ENCODE peak calls at places on chromosomes 16 and 17, in eight cellular contexts. J, N, B, I, Q, C, A and L are unnamed samples.

GRCh38 chr17:48612456-48612853 is 1.6 kb upstream of the HOXB7 start:
- DNase-seq in J (no peak), N (no peak), B (no peak), I (no peak), Q (no peak), C (no peak), A (no peak), L (no peak)

GRCh38 chr17:60147553-60148241 is 2.1 kb upstream of the CA4 start:
- DNase-seq in J (no peak), N (no peak), B (no peak), I (no peak), Q (no peak), C (no peak), A (no peak), L (peak; percentile 53)

GRCh38 chr16:10946308-10946707 is 1.9 kb downstream of the CLEC16A start:
- DNase-seq in J (no peak), N (no peak), B (no peak), I (no peak), Q (no peak), C (peak; percentile 42), A (no peak), L (no peak)

GRCh38 chr17:76981545-76982295 is 113.5 kb downstream of the MGAT5B start:
- DNase-seq in J (no peak), N (no peak), B (no peak), I (no peak), Q (no peak), C (peak; percentile 88), A (no peak), L (peak; percentile 15)

GRCh38 chr16:19523184-19523558 is 571 bp upstream of the CCP110 start:
- DNase-seq in J (no peak), N (no peak), B (no peak), I (no peak), Q (no peak), C (no peak), A (no peak), L (peak; percentile 56)

GRCh38 chr17:34167359-34167758 is 87.7 kb upstream of the CCL2 start:
- DNase-seq in J (peak; percentile 68), N (no peak), B (no peak), I (no peak), Q (no peak), C (no peak), A (no peak), L (no peak)

GRCh38 chr17:50037321-50038107 is 18.4 kb upstream of the ITGA3 start:
- DNase-seq in J (peak; percentile 71), N (peak; percentile 25), B (peak; percentile 93), I (no peak), Q (no peak), C (no peak), A (peak; percentile 88), L (peak; percentile 85)

GRCh38 chr16:84059946-84060901 is 17.6 kb upstream of the SLC38A8 start:
- DNase-seq in J (no peak), N (no peak), B (no peak), I (no peak), Q (no peak), C (no peak), A (no peak), L (no peak)

GRCh38 chr16:49763826-49764225 is 92.1 kb downstream of the ZNF423 start:
- DNase-seq in J (no peak), N (no peak), B (no peak), I (no peak), Q (no peak), C (no peak), A (no peak), L (no peak)

GRCh38 chr16:53945996-53946395 is 242.0 kb downstream of the FTO start:
- DNase-seq in J (peak; percentile 23), N (no peak), B (no peak), I (peak; percentile 6), Q (no peak), C (peak; percentile 65), A (no peak), L (no peak)

GRCh38 chr16:24124291-24124690 is 131.8 kb upstream of the CACNG3 start:
- DNase-seq in J (no peak), N (no peak), B (no peak), I (no peak), Q (no peak), C (peak; percentile 78), A (no peak), L (no peak)

GRCh38 chr17:81481011-81481799 is 31.4 kb downstream of the ACTG1 start:
- DNase-seq in J (peak; percentile 62), N (peak; percentile 84), B (peak; percentile 84), I (peak; percentile 87), Q (peak; percentile 49), C (peak; percentile 87), A (peak; percentile 89), L (peak; percentile 73)

GRCh38 chr17:35023538-35023937 is 40.0 kb downstream of the RFFL start:
- DNase-seq in J (no peak), N (no peak), B (no peak), I (no peak), Q (no peak), C (no peak), A (no peak), L (no peak)

DNA sequence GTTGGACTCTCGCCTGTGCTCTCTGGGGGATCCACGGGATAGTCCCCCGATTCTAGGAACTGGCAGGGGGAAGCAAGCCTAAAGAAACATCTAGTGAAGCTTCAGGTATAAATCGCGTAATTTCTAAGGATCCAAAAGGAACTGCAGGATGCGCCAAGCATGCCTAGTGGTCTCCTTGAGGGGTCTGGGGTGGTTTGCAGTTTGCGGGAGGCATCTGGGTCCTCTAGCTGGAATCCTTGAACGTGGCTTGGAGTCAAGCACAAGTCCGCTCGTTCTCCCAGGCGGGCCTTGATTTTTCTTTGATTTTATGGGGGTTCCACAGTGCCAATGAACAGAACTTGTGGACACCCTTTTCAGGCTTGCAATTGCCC is 1000.5 kb downstream of the KCNJ18 start:
- DNase-seq in J (no peak), N (no peak), B (no peak), I (no peak), Q (no peak), C (no peak), A (peak; percentile 44), L (no peak)
- H3K9me3 ChIP-seq in J (no peaks in the 10 kb centered on the region), N (peaks cover 13% of the 10 kb centered on the region), B (no peaks in the 10 kb centered on the region), I (peaks cover 13% of the 10 kb centered on the region), Q (peaks cover 8% of the 10 kb centered on the region), C (peaks cover 37% of the 10 kb centered on the region), A (no peaks in the 10 kb centered on the region), L (no peaks in the 10 kb centered on the region)

GRCh38 chr17:441155-441950 is 88.7 kb upstream of the RPH3AL start:
- DNase-seq in J (no peak), N (no peak), B (no peak), I (no peak), Q (no peak), C (no peak), A (no peak), L (no peak)
- H3K4me3 ChIP-seq in J (no peak overlapping the region), N (no peak overlapping the region), B (no peak overlapping the region), I (no peak overlapping the region), Q (no peak overlapping the region), C (no peak overlapping the region), A (no peak overlapping the region), L (no peak overlapping the region)

GRCh38 chr17:83203472-83204221 is 124.2 kb downstream of the METRNL start:
- DNase-seq in J (peak; percentile 5), N (peak; percentile 11), B (peak; percentile 79), I (no peak), Q (no peak), C (no peak), A (peak; percentile 73), L (peak; percentile 48)

GRCh38 chr17:83202002-83203000 is 122.9 kb downstream of the METRNL start:
- DNase-seq in J (peak; percentile 5), N (peak; percentile 8), B (peak; percentile 66), I (no peak), Q (no peak), C (no peak), A (peak; percentile 76), L (peak; percentile 39)

GRCh38 chr17:83203073-83203471 is 123.7 kb downstream of the METRNL start:
- DNase-seq in J (peak; percentile 25), N (peak; percentile 50), B (peak; percentile 92), I (no peak), Q (no peak), C (no peak), A (peak; percentile 87), L (peak; percentile 82)

GRCh38 chr17:83201206-83202001 is 122.0 kb downstream of the METRNL start:
- DNase-seq in J (peak; percentile 2), N (no peak), B (peak; percentile 66), I (no peak), Q (no peak), C (no peak), A (peak; percentile 27), L (peak; percentile 24)

GRCh38 chr17:83204230-83204725 is 124.9 kb downstream of the METRNL start:
- DNase-seq in J (peak; percentile 3), N (no peak), B (no peak), I (no peak), Q (no peak), C (no peak), A (no peak), L (peak; percentile 10)
- H3K9me3 ChIP-seq in J (no peaks in the 10 kb centered on the region), N (no peaks in the 10 kb centered on the region), B (no peaks in the 10 kb centered on the region), I (no peaks in the 10 kb centered on the region), Q (no peaks in the 10 kb centered on the region), C (no peaks in the 10 kb centered on the region), A (no peaks in the 10 kb centered on the region), L (no peaks in the 10 kb centered on the region)

GRCh38 chr17:29573558-29573870 is 5.0 kb downstream of the TP53I13 start:
- DNase-seq in J (peak; percentile 2), N (peak; percentile 9), B (peak; percentile 66), I (no peak), Q (no peak), C (no peak), A (no peak), L (no peak)

GRCh38 chr17:29571486-29571882 is 3.0 kb downstream of the TP53I13 start:
- DNase-seq in J (peak; percentile 3), N (no peak), B (peak; percentile 44), I (no peak), Q (no peak), C (no peak), A (peak; percentile 49), L (no peak)

GRCh38 chr17:29571883-29572681 is 3.6 kb downstream of the TP53I13 start:
- DNase-seq in J (peak; percentile 28), N (peak; percentile 35), B (peak; percentile 68), I (no peak), Q (no peak), C (no peak), A (peak; percentile 77), L (no peak)

GRCh38 chr17:29573871-29574731 is 5.6 kb downstream of the TP53I13 start:
- DNase-seq in J (peak; percentile 4), N (peak; percentile 13), B (peak; percentile 67), I (no peak), Q (no peak), C (no peak), A (peak; percentile 68), L (no peak)

DNA sequence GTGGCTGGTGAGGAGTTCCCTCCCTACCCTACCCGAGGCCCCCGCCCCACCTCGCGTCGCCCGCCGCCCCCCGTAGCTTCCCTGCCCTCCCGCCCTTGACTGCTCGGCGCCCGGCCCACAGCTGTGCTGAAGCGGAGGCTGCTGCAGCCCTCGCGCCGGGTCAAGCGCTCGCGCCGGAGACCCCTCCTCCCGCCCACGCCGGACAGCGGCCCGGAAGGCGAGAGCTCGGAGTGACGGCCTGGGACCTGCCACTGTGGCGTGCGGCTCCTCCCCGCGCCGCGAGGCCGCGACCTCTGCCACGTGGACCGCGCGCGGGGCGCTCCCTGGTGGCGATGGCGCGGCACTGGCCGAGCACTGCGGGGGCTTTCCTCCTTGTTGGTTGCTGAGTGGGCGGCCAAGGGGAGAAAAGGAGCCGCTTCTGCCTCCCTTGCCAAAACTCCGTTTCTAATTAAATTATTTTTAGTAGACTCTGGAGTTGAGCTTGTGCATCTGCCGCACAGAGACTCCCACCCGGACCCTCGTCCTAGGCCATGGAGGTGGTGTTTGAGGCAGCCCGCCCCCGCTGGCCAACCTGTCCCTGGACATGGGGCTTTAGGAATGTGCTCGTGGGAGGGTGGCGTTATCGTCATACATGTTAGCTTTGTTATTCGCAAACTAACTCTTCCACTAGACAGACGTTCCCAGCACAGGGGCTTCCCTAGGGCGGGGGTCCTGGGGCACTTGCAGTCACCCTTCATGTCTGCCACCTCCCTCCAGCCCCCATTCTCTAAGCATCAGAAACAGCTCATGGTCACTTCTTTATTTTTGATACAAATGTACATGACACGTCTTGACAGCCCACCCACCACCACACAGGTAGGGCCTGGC is 4.4 kb downstream of the TP53I13 start:
- DNase-seq in J (peak; percentile 73), N (peak; percentile 73), B (peak; percentile 77), I (no peak), Q (no peak), C (peak; percentile 82), A (peak; percentile 91), L (peak; percentile 67)
- H3K4me3 ChIP-seq in J (no peak overlapping the region), N (peak overlapping the region; percentile 63), B (peak overlapping the region; percentile 51), I (no peak overlapping the region), Q (no peak overlapping the region), C (no peak overlapping the region), A (no peak overlapping the region), L (peak overlapping the region; percentile 42)